ENCODE peak calls at places on chromosomes 2 and 18, in eight cellular contexts. N is upper lobe of right lung, E is neural progenitor cell, U is A549, V is ovary, Z is HFFc6, K is omental fat pad, I is endothelial cell. H is an unnamed sample.

GRCh38 chr2:212173331-212173730 is 365.3 kb downstream of the ERBB4 start:
- DNase-seq in N (no peak), V (no peak), Z (no peak), K (no peak), E (no peak), I (no peak), U (no peak), H (no peak)

GRCh38 chr2:166074430-166074829 is 53.4 kb downstream of the SCN1A start:
- DNase-seq in Z (no peak), N (no peak), V (no peak), K (no peak), E (no peak), I (no peak), U (no peak), H (no peak)

GRCh38 chr18:24809173-24809955 is 348.9 kb downstream of the HRH4 start:
- DNase-seq in V (no peak), K (no peak), E (no peak), N (no peak), I (no peak), U (no peak), Z (no peak), H (no peak)

GRCh38 chr18:75574197-75574596 is 146.7 kb upstream of the SMIM21 start:
- DNase-seq in K (no peak), I (no peak), V (no peak), N (no peak), Z (no peak), E (no peak), U (no peak), H (no peak)

GRCh38 chr2:233199870-233200269 is 51.6 kb upstream of the ATG16L1 start:
- DNase-seq in N (no peak), K (no peak), I (no peak), E (no peak), Z (no peak), U (no peak), V (no peak), H (no peak)

GRCh38 chr2:212173771-212174510 is 364.7 kb downstream of the ERBB4 start:
- DNase-seq in U (no peak), I (no peak), Z (no peak), K (no peak), N (no peak), E (no peak), V (no peak), H (no peak)

GRCh38 chr2:215531284-215531683 is 95.4 kb upstream of the FN1 start:
- DNase-seq in K (no peak), I (no peak), V (no peak), E (no peak), Z (peak; percentile 24), U (no peak), N (no peak), H (peak; percentile 13)

GRCh38 chr2:85926931-85927527 is 38.2 kb upstream of the ST3GAL5 start:
- DNase-seq in K (no peak), V (no peak), Z (no peak), N (no peak), E (no peak), U (no peak), I (no peak), H (no peak)

GRCh38 chr2:239363946-239364637 is 36.7 kb downstream of the HDAC4 start:
- DNase-seq in I (no peak), Z (no peak), V (no peak), E (no peak), U (no peak), K (no peak), N (no peak), H (no peak)

GRCh38 chr2:168089200-168089599 is 158.2 kb downstream of the STK39 start:
- DNase-seq in K (no peak), Z (no peak), U (no peak), I (no peak), E (no peak), N (no peak), V (no peak), H (no peak)

GRCh38 chr18:35730738-35731370 is 149.3 kb downstream of the GALNT1 start:
- DNase-seq in V (peak; percentile 76), I (no peak), N (no peak), U (no peak), K (no peak), E (peak; percentile 21), Z (no peak), H (peak; percentile 23)

GRCh38 chr2:8662239-8662879 is 19.5 kb upstream of the ID2 start:
- DNase-seq in K (no peak), N (peak; percentile 42), Z (peak; percentile 93), E (no peak), I (no peak), U (peak; percentile 82), V (no peak), H (peak; percentile 69)

GRCh38 chr2:145228506-145228905 is 708.6 kb upstream of the ZEB2 start:
- DNase-seq in I (no peak), Z (peak; percentile 10), E (no peak), K (peak; percentile 49), V (no peak), U (no peak), N (no peak), H (no peak)

GRCh38 chr2:157438907-157439791 is 4.7 kb downstream of the CYTIP start:
- DNase-seq in E (no peak), K (no peak), V (no peak), N (no peak), I (no peak), Z (no peak), U (no peak), H (no peak)

DNA sequence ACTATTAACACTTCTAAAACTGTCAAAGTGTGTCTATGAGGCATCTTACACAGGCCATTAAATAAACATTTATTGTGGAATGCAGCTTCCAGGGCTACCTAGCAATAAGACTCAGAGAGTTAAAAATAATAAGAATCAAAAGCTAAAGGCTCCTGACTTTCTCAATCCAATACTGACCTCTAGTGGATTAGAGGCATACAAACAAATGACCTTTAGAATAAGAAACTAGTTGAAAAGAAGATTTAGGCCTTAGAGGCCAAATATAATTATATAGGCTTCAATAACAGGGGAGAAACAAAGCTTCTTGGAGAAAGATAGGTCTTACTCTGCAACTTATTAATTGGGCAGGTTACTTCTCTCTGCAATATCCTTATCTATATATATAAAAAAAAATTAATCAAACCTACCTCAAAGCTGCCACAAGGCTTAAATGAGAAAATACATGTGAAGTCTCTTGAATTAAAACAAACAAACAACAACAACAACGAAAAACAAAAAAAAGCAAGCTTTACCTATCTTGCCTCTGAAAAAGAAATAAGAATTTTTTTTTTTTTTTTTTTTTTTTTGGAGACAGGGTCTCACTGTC is 246.1 kb downstream of the EXOC6B start:
- DNase-seq in U (peak; percentile 74), N (no peak), Z (peak; percentile 51), E (peak; percentile 31), V (no peak), I (no peak), K (no peak), H (no peak)
- TF ChIP-seq CTCF in U (peak; percentile 97), N (peak; percentile 72), Z (peak; percentile 88), E (peak; percentile 83), V (peak; percentile 51), I (peak; percentile 64), K (no peak), H (peak; percentile 46)

GRCh38 chr2:149331023-149331400 is 625 bp downstream of the LYPD6 start:
- DNase-seq in E (peak; percentile 13), Z (no peak), N (no peak), I (no peak), V (peak; percentile 34), U (no peak), K (no peak), H (peak; percentile 4)

GRCh38 chr2:149329470-149330126 is 789 bp upstream of the LYPD6 start:
- DNase-seq in U (peak; percentile 73), Z (peak; percentile 48), K (no peak), E (peak; percentile 79), V (peak; percentile 44), I (peak; percentile 58), N (peak; percentile 65), H (peak; percentile 62)

GRCh38 chr2:149330127-149331022 is at the start of gene LYPD6:
- DNase-seq in U (peak; percentile 68), Z (peak; percentile 45), V (peak; percentile 76), N (peak; percentile 81), E (peak; percentile 92), I (peak; percentile 76), K (no peak), H (peak; percentile 83)

GRCh38 chr2:149332364-149332763 is 2.0 kb downstream of the LYPD6 start:
- DNase-seq in N (no peak), I (no peak), E (no peak), Z (no peak), K (no peak), V (no peak), U (no peak), H (no peak)

GRCh38 chr2:149329068-149329467 is 1.3 kb upstream of the LYPD6 start:
- DNase-seq in I (peak; percentile 47), V (no peak), U (no peak), N (no peak), K (no peak), Z (no peak), E (no peak), H (peak; percentile 54)
- TF ChIP-seq CTCF in I (peak; percentile 45), V (no peak), U (peak; percentile 27), N (peak; percentile 9), K (no peak), Z (peak; percentile 65), E (peak; percentile 58), H (peak; percentile 43)

DNA sequence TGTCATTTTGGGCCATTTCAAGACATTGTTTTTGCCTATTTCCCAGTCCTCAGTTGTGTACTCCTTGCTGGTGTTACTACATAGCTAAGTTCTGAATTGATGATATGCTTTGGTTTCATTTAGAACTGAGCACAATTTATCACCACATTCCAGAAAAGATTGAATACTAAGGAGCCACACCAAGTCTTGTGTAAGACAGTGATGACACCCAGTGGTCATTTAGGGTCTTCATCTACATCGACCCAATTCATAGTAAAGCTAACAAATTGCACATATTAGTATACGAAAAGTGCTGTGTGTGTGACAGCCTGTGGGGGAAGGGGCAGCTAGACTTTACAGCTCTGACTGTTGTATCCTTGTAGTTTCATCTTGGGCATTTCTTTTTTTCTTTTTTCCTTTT is 10.9 kb upstream of the DLX2 start:
- DNase-seq in K (no peak), E (peak; percentile 56), V (no peak), I (no peak), U (peak; percentile 57), N (no peak), Z (peak; percentile 49), H (no peak)
- TF ChIP-seq CTCF in K (no peak), E (peak; percentile 67), V (peak; percentile 57), I (no peak), U (peak; percentile 52), N (peak; percentile 23), Z (peak; percentile 76), H (no peak)

GRCh38 chr2:227568852-227569169 is 29.9 kb upstream of the SCYGR2 start:
- DNase-seq in U (no peak), N (no peak), V (no peak), K (no peak), I (no peak), Z (no peak), E (no peak), H (no peak)

GRCh38 chr2:227570615-227571014 is 28.1 kb upstream of the SCYGR2 start:
- DNase-seq in N (no peak), I (no peak), Z (no peak), E (no peak), K (no peak), V (no peak), U (no peak), H (no peak)

GRCh38 chr2:227565080-227565479 is 33.6 kb upstream of the SCYGR2 start:
- DNase-seq in K (no peak), I (no peak), E (no peak), V (no peak), N (no peak), Z (no peak), U (no peak), H (no peak)

DNA sequence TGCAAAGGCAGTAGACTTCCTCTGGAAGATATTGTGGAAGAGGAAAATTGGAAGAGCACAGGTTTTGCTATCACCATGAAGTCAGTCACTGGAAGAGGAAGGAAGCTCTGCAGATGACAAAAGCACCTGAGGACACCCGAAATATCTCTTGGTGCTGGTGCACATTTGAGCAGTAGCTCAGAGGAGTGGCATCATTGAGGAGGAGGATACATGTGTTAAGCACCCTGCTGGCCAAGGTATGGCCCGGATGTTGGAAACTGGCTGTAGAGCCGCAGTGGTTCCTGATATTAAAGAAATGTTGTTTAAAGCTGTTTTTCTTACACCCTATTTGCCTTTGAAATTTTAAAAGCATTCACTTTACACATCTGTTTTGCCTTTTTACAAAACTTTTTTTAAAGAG is 32.7 kb upstream of the SCYGR2 start:
- DNase-seq in E (no peak), V (no peak), I (no peak), Z (no peak), K (no peak), N (no peak), U (no peak), H (no peak)
- TF ChIP-seq CTCF in E (no peak), V (no peak), I (no peak), Z (no peak), K (no peak), N (no peak), U (no peak), H (no peak)